ENCODE peak calls at places on chromosomes 1 and 21, in ten cellular contexts. J, F, H, I, D, M, A, P, N and E are unnamed samples.

GRCh38 chr1:87292684-87293493 is 35.8 kb upstream of the LMO4 start:
- DNase-seq in N (peak; percentile 59), J (no peak), A (peak; percentile 65), M (peak; percentile 27), F (peak; percentile 27), P (no peak), H (peak; percentile 77), D (peak; percentile 65), I (peak; percentile 77), E (peak; percentile 39)

GRCh38 chr1:56550132-56550531 is 29.2 kb downstream of the PLPP3 start:
- DNase-seq in A (no peak), H (no peak), N (no peak), M (no peak), J (no peak), F (no peak), P (no peak), I (no peak), D (no peak), E (no peak)

GRCh38 chr1:31790140-31790539 is 25.7 kb downstream of the SPOCD1 start:
- DNase-seq in N (no peak), H (no peak), P (peak; percentile 63), F (no peak), M (no peak), J (peak; percentile 27), D (no peak), A (no peak), I (no peak), E (no peak)

GRCh38 chr1:23013657-23014056 is 2.0 kb downstream of the TEX46 start:
- DNase-seq in M (peak; percentile 10), N (no peak), J (no peak), H (peak; percentile 38), I (no peak), A (no peak), F (no peak), D (no peak), P (no peak), E (no peak)

GRCh38 chr1:186491351-186491750 is 30.4 kb upstream of the PDC start:
- DNase-seq in I (no peak), A (no peak), F (no peak), P (no peak), J (no peak), H (no peak), M (no peak), N (no peak), D (no peak), E (no peak)

GRCh38 chr1:72186733-72187307 is 95.5 kb downstream of the NEGR1 start:
- DNase-seq in P (no peak), N (no peak), F (peak; percentile 21), M (peak; percentile 8), H (no peak), D (peak; percentile 21), I (no peak), A (peak; percentile 38), J (no peak), E (peak; percentile 3)

GRCh38 chr1:227887697-227888403 is 59.9 kb downstream of the WNT9A start:
- DNase-seq in M (no peak), D (no peak), A (no peak), F (no peak), P (peak; percentile 78), H (peak; percentile 45), J (peak; percentile 71), I (no peak), N (peak; percentile 59), E (no peak)

GRCh38 chr21:15797577-15798363 is 68.0 kb downstream of the USP25 start:
- DNase-seq in D (peak; percentile 17), H (no peak), A (no peak), M (no peak), F (no peak), I (peak; percentile 14), N (no peak), J (no peak), P (no peak), E (no peak)

GRCh38 chr1:113192242-113192641 is 119.2 kb downstream of the LRIG2 start:
- DNase-seq in M (no peak), J (no peak), D (no peak), I (no peak), F (no peak), P (no peak), A (no peak), H (no peak), N (no peak), E (no peak)

GRCh38 chr1:112678605-112679004 is 4.1 kb downstream of the MOV10 start:
- DNase-seq in J (no peak), F (no peak), H (no peak), D (no peak), M (no peak), A (no peak), N (no peak), P (no peak), I (no peak), E (no peak)

GRCh38 chr1:198535631-198536030 is 4.8 kb downstream of the ATP6V1G3 start:
- DNase-seq in F (no peak), N (no peak), P (no peak), A (no peak), H (no peak), D (no peak), I (no peak), M (no peak), J (no peak), E (no peak)

GRCh38 chr21:41847066-41847804 is 31.9 kb downstream of the PRDM15 start:
- DNase-seq in N (no peak), H (no peak), P (peak; percentile 65), J (no peak), F (no peak), M (no peak), D (no peak), A (peak; percentile 28), I (peak; percentile 63), E (no peak)